ENCODE peak calls at places on chromosomes 4 and X, in eight cellular contexts. G, V, C, I, T, Y, D and M are unnamed samples.

GRCh38 chrX:31609130-31609529 is 537.3 kb upstream of the FTHL17 start:
- DNase-seq in I (peak; percentile 27), C (no peak), G (no peak), T (no peak), D (no peak), Y (no peak), V (no peak), M (no peak)

GRCh38 chrX:109890910-109891502 is 111.9 kb upstream of the TMEM164 start:
- DNase-seq in T (peak; percentile 45), G (peak; percentile 9), D (no peak), V (peak; percentile 52), Y (peak; percentile 62), I (peak; percentile 71), C (peak; percentile 76), M (peak; percentile 90)

GRCh38 chr4:173301518-173302201 is 32.5 kb downstream of the HMGB2 start:
- DNase-seq in T (peak; percentile 60), G (no peak), D (no peak), I (peak; percentile 31), Y (no peak), V (peak; percentile 16), C (no peak), M (no peak)

GRCh38 chr4:15479089-15479912 is 9.6 kb downstream of the CC2D2A start:
- DNase-seq in I (peak; percentile 83), T (peak; percentile 6), V (no peak), G (peak; percentile 29), C (peak; percentile 86), Y (peak; percentile 68), D (no peak), M (peak; percentile 94)

GRCh38 chrX:40460926-40461325 is 119.8 kb upstream of the ATP6AP2 start:
- DNase-seq in C (no peak), T (no peak), V (no peak), Y (no peak), I (no peak), D (no peak), G (no peak), M (no peak)

GRCh38 chrX:54754854-54755253 is 43.2 kb downstream of the ITIH6 start:
- DNase-seq in D (no peak), T (no peak), V (no peak), C (no peak), I (no peak), Y (no peak), G (no peak), M (no peak)

GRCh38 chrX:25068340-25068739 is 52.6 kb upstream of the ARX start:
- DNase-seq in D (no peak), V (no peak), G (no peak), C (no peak), Y (no peak), I (no peak), T (peak; percentile 26), M (no peak)

GRCh38 chr4:84263415-84263814 is 235.7 kb downstream of the NKX6-1 start:
- DNase-seq in I (no peak), C (no peak), T (no peak), D (no peak), V (no peak), G (no peak), Y (no peak), M (no peak)

GRCh38 chrX:76796311-76796710 is 368.8 kb downstream of the MAGEE1 start:
- DNase-seq in D (no peak), T (no peak), Y (no peak), G (no peak), I (no peak), C (no peak), V (no peak), M (no peak)

GRCh38 chr4:8197521-8197920 is 1.6 kb upstream of the SH3TC1 start:
- DNase-seq in V (no peak), G (no peak), C (no peak), D (no peak), Y (no peak), I (no peak), T (no peak), M (no peak)

GRCh38 chr4:1215347-1216075 is 33.4 kb downstream of the CTBP1 start:
- DNase-seq in C (no peak), Y (no peak), V (no peak), D (no peak), I (no peak), G (no peak), T (peak; percentile 56), M (no peak)

GRCh38 chr4:158858410-158859189 is 89.8 kb downstream of the FNIP2 start:
- DNase-seq in G (no peak), T (no peak), C (no peak), Y (no peak), I (peak; percentile 52), D (no peak), V (no peak), M (no peak)

GRCh38 chr4:68077737-68078136 is 51.9 kb downstream of the TMPRSS11F start:
- DNase-seq in G (no peak), C (no peak), Y (no peak), D (no peak), T (no peak), V (no peak), I (no peak), M (no peak)

GRCh38 chrX:20059467-20060128 is 57.1 kb downstream of the MAP7D2 start:
- DNase-seq in T (no peak), C (no peak), D (no peak), I (no peak), Y (no peak), G (no peak), V (no peak), M (no peak)

GRCh38 chrX:12330841-12331240 is 192.6 kb downstream of the FRMPD4 start:
- DNase-seq in V (no peak), D (no peak), I (no peak), G (no peak), Y (no peak), T (no peak), C (no peak), M (no peak)

GRCh38 chr4:98680806-98681205 is 22.4 kb upstream of the TSPAN5 start:
- DNase-seq in G (no peak), V (no peak), T (no peak), C (no peak), D (no peak), I (no peak), Y (no peak), M (no peak)